ENCODE peak calls at places on chromosomes 11 and 22, in four cellular contexts. R is A549, P is bronchial epithelial cell, O is AG04450. U is an unnamed sample.
A peak's percentile ranks its signal among the peaks of the same experiment; 100 is the strongest.

GRCh38 chr22:35349704-35350538 is 31.0 kb upstream of the HMOX1 start:
- DNase-seq in R (no peak), P (no peak), O (no peak), U (no peak)

GRCh38 chr11:79081441-79082124 is 359.2 kb downstream of the TENM4 start:
- DNase-seq in R (no peak), P (peak; percentile 22), O (no peak), U (peak; percentile 52)

GRCh38 chr11:17933710-17934109 is 79.1 kb downstream of the SERGEF start:
- DNase-seq in R (no peak), P (no peak), O (no peak), U (no peak)

GRCh38 chr11:103079833-103080232 is 12.1 kb downstream of the DCUN1D5 start:
- DNase-seq in R (no peak), P (peak; percentile 81), O (no peak), U (no peak)

GRCh38 chr11:70060611-70061293 is 17.4 kb upstream of the ANO1 start:
- DNase-seq in R (no peak), P (no peak), O (no peak), U (no peak)

GRCh38 chr11:74641289-74641688 is 48.9 kb downstream of the POLD3 start:
- DNase-seq in R (no peak), P (no peak), O (no peak), U (no peak)

GRCh38 chr11:111438846-111439520 is 59.9 kb upstream of the POU2AF1 start:
- DNase-seq in R (no peak), P (no peak), O (no peak), U (no peak)

GRCh38 chr11:5367461-5368074 is 16.0 kb upstream of the OR51M1 start:
- DNase-seq in R (no peak), P (no peak), O (peak; percentile 65), U (no peak)

GRCh38 chr11:86151188-86152005 is 82.5 kb upstream of the PICALM start:
- DNase-seq in R (no peak), P (peak; percentile 47), O (no peak), U (no peak)

GRCh38 chr22:43136255-43136654 is 6.9 kb downstream of the MCAT start:
- DNase-seq in R (peak; percentile 25), P (no peak), O (no peak), U (no peak)

GRCh38 chr11:1546077-1546535 is 26.0 kb downstream of the DUSP8 start:
- DNase-seq in R (no peak), P (no peak), O (no peak), U (no peak)

GRCh38 chr22:46355369-46355995 is 20.0 kb downstream of the TRMU start:
- DNase-seq in R (peak; percentile 72), P (peak; percentile 55), O (peak; percentile 13), U (peak; percentile 26)

GRCh38 chr11:73384871-73385692 is 8.9 kb downstream of the RELT start:
- DNase-seq in R (no peak), P (no peak), O (no peak), U (no peak)

GRCh38 chr11:75625970-75626691 is 42.7 kb downstream of the MAP6 start:
- DNase-seq in R (peak; percentile 17), P (peak; percentile 80), O (peak; percentile 71), U (peak; percentile 45)

GRCh38 chr11:127471662-127472061 is 471.1 kb upstream of the KIRREL3 start:
- DNase-seq in R (no peak), P (no peak), O (no peak), U (no peak)
- TF ChIP-seq CTCF in R (no peak), P (no peak), O (no peak), U (peak; percentile 10)

DNA sequence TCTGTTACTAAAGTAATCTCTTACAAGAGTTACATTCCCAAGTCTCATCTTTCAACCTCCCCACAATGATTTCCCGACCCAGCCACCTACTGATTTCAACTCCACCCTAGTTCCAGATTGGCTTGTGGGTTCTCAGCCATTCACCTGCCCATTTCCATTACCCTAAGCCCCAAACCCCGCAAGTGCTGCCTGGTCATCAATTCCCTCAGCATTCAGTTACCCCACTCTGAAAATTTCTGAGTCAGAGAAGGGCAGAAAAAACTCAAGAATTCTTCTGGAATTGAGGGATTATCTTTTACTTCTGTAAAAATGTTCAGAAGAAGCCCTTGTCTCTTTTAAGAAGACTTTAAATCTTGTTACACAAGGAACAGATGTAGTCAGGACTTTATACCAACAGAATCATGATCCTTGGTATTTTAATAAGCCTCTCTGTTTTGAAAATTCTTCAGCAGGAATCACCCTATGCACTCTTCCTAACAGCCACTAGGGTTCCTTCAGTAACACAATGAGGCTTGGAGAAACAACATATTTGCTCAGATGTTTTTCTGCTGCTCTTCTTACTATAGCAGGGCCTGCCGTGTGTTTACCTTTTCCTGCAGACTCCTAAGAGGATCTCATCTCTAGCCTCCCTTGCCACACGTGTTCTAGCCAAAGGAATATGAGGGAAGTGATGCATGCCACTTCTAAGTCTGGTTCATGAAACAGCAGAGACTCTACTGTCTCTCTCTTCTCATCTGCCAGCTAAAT is 29.2 kb upstream of the PAMR1 start:
- DNase-seq in R (peak; percentile 8), P (no peak), O (no peak), U (no peak)
- TF ChIP-seq CTCF in R (peak; percentile 10), P (peak; percentile 20), O (peak; percentile 59), U (peak; percentile 40)

DNA sequence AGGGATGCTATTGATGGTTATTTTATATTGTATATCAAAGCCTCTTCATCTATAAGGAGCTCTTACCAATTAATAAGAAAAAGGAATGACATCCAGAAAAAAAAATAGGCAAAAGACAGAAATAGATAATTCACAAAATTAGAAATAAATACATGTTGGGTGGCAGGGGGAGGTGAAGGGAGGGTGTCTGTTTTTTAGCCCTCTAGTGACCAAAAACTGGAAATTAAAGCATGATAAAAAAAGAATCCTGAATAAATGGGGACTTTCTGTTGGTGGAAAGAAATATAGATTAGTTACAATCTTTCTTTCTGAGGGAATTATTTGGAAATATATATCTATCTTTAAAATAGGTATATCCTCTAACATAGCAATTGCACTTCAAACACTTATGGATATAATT is 42.0 kb upstream of the TTC36 start:
- DNase-seq in R (no peak), P (no peak), O (no peak), U (no peak)
- TF ChIP-seq CTCF in R (peak; percentile 14), P (no peak), O (peak; percentile 19), U (peak; percentile 16)

DNA sequence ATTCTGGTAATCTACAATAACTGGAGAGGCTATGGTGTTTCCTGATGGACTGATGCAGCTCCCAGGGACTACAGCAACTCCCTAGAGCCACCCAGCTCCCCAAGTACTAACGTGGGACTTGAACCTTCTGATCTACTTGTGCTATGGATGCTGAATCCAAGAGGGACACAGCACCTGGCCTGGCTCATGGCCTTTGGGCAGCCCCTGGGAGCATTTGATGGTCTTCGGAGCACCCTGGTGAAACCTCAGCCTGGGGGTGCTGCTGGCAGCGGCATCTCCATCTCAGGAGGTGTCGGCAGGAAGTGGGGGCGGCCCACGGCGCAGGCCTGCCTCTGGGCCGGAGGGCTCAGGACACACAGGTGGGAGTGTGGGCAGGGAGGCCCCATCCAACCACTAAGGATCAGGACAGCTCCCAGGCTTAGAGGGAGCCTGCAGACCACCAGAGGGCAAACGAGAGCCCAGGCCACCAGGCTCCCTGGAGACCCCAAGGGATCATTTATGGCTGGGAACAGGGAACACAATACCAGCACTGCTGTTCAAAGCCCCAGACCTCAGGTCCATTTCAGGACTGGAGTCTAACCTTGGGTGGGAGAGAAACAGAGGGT is 8.7 kb downstream of the EHD1 start:
- DNase-seq in R (no peak), P (no peak), O (no peak), U (no peak)
- TF ChIP-seq CTCF in R (no peak), P (peak; percentile 24), O (peak; percentile 46), U (peak; percentile 39)

GRCh38 chr22:37726240-37726887 is 29.5 kb downstream of the TRIOBP start:
- DNase-seq in R (no peak), P (no peak), O (no peak), U (no peak)
- TF ChIP-seq CTCF in R (no peak), P (no peak), O (peak; percentile 28), U (peak; percentile 7)